ENCODE peak calls at places on chromosomes 2 and 18, in seven cellular contexts. W, N, S, M, Y, G and V are unnamed samples.
A peak's percentile ranks its signal among the peaks of the same experiment; 100 is the strongest.

GRCh38 chr2:170122883-170123547 is 54.9 kb upstream of the MYO3B start:
- DNase-seq in Y (peak; percentile 49), N (no peak), M (no peak), S (no peak), G (peak; percentile 34), W (no peak), V (peak; percentile 16)

GRCh38 chr2:15223887-15224286 is 337.2 kb downstream of the NBAS start:
- DNase-seq in S (no peak), G (peak; percentile 91), N (no peak), W (no peak), Y (no peak), M (no peak), V (peak; percentile 22)

GRCh38 chr2:230586328-230586982 is 126.2 kb upstream of the CAB39 start:
- DNase-seq in Y (no peak), W (no peak), G (peak; percentile 38), N (no peak), M (no peak), S (no peak), V (no peak)

GRCh38 chr18:32899819-32900218 is 127.0 kb upstream of the KLHL14 start:
- DNase-seq in S (no peak), Y (peak; percentile 19), W (no peak), M (no peak), N (no peak), G (peak; percentile 31), V (no peak)

GRCh38 chr2:73925033-73925704 is 1.5 kb upstream of the DGUOK start:
- DNase-seq in W (no peak), Y (no peak), G (no peak), M (no peak), S (peak; percentile 63), N (no peak), V (peak; percentile 46)

GRCh38 chr2:217621391-217621801 is 381.4 kb downstream of the TNS1 start:
- DNase-seq in N (no peak), W (no peak), M (no peak), Y (no peak), G (no peak), S (no peak), V (no peak)

GRCh38 chr2:241535871-241536639 is 22.5 kb upstream of the BOK start:
- DNase-seq in Y (no peak), G (no peak), S (no peak), M (no peak), W (no peak), N (no peak), V (no peak)

GRCh38 chr2:38200583-38200982 is 124.6 kb upstream of the CYP1B1 start:
- DNase-seq in Y (no peak), W (no peak), M (no peak), G (no peak), S (peak; percentile 41), N (no peak), V (no peak)

GRCh38 chr2:233799716-233800115 is 21.6 kb downstream of the MROH2A start:
- DNase-seq in Y (no peak), N (no peak), G (no peak), M (no peak), W (no peak), S (no peak), V (no peak)

DNA sequence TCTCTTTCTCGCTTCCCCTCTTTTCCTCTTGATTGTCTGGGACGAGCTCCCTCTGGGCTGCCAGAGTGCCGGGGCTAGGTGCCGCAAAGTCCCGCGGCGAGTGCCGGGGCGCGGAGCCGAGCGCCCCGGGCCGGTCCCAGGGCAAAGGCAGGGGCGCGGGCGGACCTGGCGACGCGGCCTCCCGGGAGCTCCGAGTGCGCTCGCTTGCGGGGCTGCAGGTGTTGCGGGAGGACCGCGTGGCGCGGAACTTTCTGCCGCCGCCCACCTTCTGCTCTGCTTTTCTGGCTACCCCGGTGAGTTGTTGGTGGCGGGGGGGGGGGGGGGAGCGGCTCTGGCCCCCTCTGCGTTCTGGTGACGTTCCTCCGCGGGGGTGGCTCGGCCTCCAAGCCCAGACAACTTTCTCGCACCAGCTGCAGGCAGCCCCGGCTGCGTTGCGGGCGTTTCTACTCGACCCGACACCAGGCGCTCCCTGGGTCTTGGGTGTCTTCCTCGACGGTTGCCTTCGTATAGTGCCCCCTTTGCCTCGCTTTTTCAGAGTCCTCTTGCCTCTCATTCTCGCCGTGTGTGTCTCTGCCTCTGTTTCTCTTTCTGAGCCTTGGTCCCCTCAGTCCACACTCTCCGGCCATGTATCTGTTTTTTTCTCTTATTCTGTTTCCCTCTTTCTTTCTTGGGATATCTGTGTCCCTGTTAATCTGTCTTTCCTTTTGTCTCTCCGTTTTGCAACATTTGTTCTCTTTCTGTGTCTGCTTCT is 764 bp downstream of the GALNT13 start:
- DNase-seq in Y (no peak), S (no peak), G (no peak), M (no peak), N (no peak), W (no peak), V (no peak)
- TF ChIP-seq POLR2A in Y (no peak), S (no peak), G (no peak), M (no peak), N (no peak), W (no peak), V (no peak)

GRCh38 chr2:25215232-25215631 is 46.9 kb upstream of the POMC start:
- DNase-seq in M (no peak), Y (no peak), G (no peak), N (no peak), W (no peak), S (no peak), V (peak; percentile 46)

GRCh38 chr2:25213229-25213628 is 44.8 kb upstream of the POMC start:
- DNase-seq in S (no peak), N (no peak), G (no peak), Y (no peak), M (no peak), W (no peak), V (peak; percentile 47)

GRCh38 chr2:25218134-25218533 is 49.8 kb upstream of the POMC start:
- DNase-seq in M (no peak), S (no peak), W (no peak), Y (no peak), N (no peak), G (no peak), V (no peak)

GRCh38 chr2:25219621-25220020 is 51.2 kb upstream of the POMC start:
- DNase-seq in Y (no peak), S (no peak), W (no peak), N (no peak), G (no peak), M (no peak), V (no peak)

GRCh38 chr2:25215948-25216679 is 47.7 kb upstream of the POMC start:
- DNase-seq in G (peak; percentile 35), S (peak; percentile 90), M (peak; percentile 65), W (peak; percentile 18), Y (no peak), N (peak; percentile 79), V (peak; percentile 92)
- TF ChIP-seq POLR2A in G (peak; percentile 72), S (no peak), M (peak; percentile 35), W (peak; percentile 44), Y (no peak), N (no peak), V (peak; percentile 81)

GRCh38 chr2:159904127-159904564 is 106.1 kb upstream of the CD302 start:
- DNase-seq in Y (no peak), N (no peak), M (peak; percentile 14), G (peak; percentile 22), W (peak; percentile 16), S (no peak), V (no peak)

GRCh38 chr2:159905901-159906300 is 107.9 kb upstream of the CD302 start:
- DNase-seq in G (no peak), Y (no peak), N (no peak), S (no peak), M (no peak), W (no peak), V (no peak)

GRCh38 chr2:159906315-159906714 is 108.3 kb upstream of the CD302 start:
- DNase-seq in G (no peak), W (no peak), N (no peak), S (no peak), M (no peak), Y (peak; percentile 82), V (no peak)

GRCh38 chr2:159903404-159904126 is 105.6 kb upstream of the CD302 start:
- DNase-seq in N (no peak), S (no peak), G (peak; percentile 77), W (no peak), Y (no peak), M (peak; percentile 15), V (no peak)

DNA sequence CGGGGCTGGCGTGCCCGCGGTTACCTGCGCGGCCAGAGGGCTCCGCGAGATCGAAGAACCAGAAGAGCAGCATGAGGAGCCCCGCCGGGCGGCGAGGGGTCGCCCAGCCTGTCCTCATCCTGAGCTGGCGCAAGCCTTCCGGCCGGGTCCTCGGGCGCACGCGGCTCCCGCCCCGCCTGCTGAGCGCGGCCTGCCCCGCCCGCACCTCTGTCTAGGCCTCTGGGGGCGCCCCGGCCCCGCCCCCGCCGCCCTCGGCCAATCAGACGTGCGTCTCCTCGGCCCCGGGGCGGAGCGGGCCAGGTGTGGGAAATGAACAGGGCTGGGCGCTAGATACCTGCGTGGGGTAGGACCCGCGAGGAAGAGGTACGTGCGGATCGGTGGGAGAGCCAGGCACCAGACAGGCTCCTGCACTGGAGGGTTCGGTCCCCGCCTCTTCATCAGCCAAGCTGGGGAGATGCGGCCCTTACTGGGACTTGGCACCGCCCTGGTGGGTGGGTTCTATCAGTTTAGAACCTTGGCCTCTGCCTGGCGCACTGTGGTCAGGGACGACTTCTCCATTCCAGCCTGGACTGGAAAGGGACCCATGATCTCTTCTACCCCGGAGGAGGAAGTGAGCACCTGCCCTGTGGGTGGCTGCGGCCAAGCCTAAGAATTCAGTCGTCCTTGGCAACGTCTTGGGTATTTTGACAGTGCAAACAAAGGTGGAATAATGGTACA is 106.7 kb upstream of the CD302 start:
- DNase-seq in G (peak; percentile 20), S (peak; percentile 60), N (no peak), Y (no peak), W (peak; percentile 32), M (peak; percentile 68), V (peak; percentile 41)
- TF ChIP-seq POLR2A in G (no peak), S (no peak), N (no peak), Y (no peak), W (peak; percentile 45), M (peak; percentile 62), V (no peak)

GRCh38 chr18:62959481-62959880 is 244.1 kb downstream of the PHLPP1 start:
- DNase-seq in Y (no peak), G (no peak), S (no peak), W (no peak), M (no peak), N (no peak), V (no peak)
- TF ChIP-seq POLR2A in Y (no peak), G (no peak), S (no peak), W (no peak), M (no peak), N (no peak), V (no peak)

GRCh38 chr2:227653419-227653818 is 13.2 kb upstream of the SCYGR5 start:
- DNase-seq in S (no peak), W (no peak), Y (peak; percentile 84), N (no peak), M (no peak), G (no peak), V (no peak)
- TF ChIP-seq POLR2A in S (no peak), W (no peak), Y (no peak), N (no peak), M (no peak), G (no peak), V (no peak)